ENCODE peak calls at places on chromosome 3, in ten cellular contexts. G is fibroblast of mammary gland; Q is thoracic aorta; U is endothelial cell; Y is NCI-H1092; V is GM12865; A is NCI-H345; E is GM12878; T is stimulated activated CD8-positive, alpha-beta memory T cell treated with anti-CD3 and anti-CD28 coated beads, Interleukin-4, amount 100 ng/mL, for 24 hours; S is hippocampal formation. Z is an unnamed sample.

GRCh38 chr3:150922611-150923010 is 17.4 kb upstream of the MINDY4B start:
- DNase-seq in V (no peak), Q (no peak), E (no peak), S (no peak), G (no peak), U (no peak), Y (no peak), T (no peak), A (no peak), Z (no peak)

GRCh38 chr3:31391150-31391549 is 141.6 kb upstream of the STT3B start:
- DNase-seq in T (no peak), V (peak; percentile 36), E (no peak), S (no peak), A (no peak), Y (no peak), U (no peak), Q (no peak), G (no peak), Z (peak; percentile 11)

GRCh38 chr3:178518660-178519396 is 17.4 kb upstream of the KCNMB2 start:
- DNase-seq in T (no peak), V (peak; percentile 94), Y (no peak), A (no peak), E (peak; percentile 95), Q (no peak), S (no peak), U (no peak), G (no peak), Z (peak; percentile 36)

GRCh38 chr3:99128740-99129505 is 227.4 kb upstream of the DCBLD2 start:
- DNase-seq in Y (no peak), U (no peak), S (no peak), A (no peak), Q (peak; percentile 11), T (no peak), G (peak; percentile 97), E (no peak), V (no peak), Z (no peak)

GRCh38 chr3:134978658-134979057 is 183.6 kb downstream of the EPHB1 start:
- DNase-seq in Q (no peak), U (no peak), S (no peak), Y (no peak), E (no peak), A (no peak), T (no peak), G (no peak), V (peak; percentile 5), Z (no peak)

GRCh38 chr3:140050977-140051957 is 116.3 kb downstream of the CLSTN2 start:
- DNase-seq in V (no peak), U (no peak), Y (peak; percentile 12), A (no peak), Q (no peak), S (peak; percentile 46), G (peak; percentile 2), E (no peak), T (no peak), Z (no peak)

GRCh38 chr3:59247402-59247841 is 197.6 kb upstream of the CFAP20DC start:
- DNase-seq in U (no peak), G (no peak), A (no peak), V (peak; percentile 53), Q (no peak), E (peak; percentile 39), Y (no peak), S (no peak), T (no peak), Z (no peak)

GRCh38 chr3:19399836-19400235 is 251.5 kb downstream of the KCNH8 start:
- DNase-seq in Q (no peak), T (no peak), U (no peak), S (no peak), A (no peak), V (no peak), Y (no peak), G (no peak), E (no peak), Z (no peak)

GRCh38 chr3:132789959-132790358 is 67.8 kb upstream of the NPHP3 start:
- DNase-seq in Y (no peak), T (no peak), Q (no peak), S (no peak), E (no peak), U (no peak), V (no peak), A (no peak), G (no peak), Z (no peak)

GRCh38 chr3:126983653-126984390 is 907 bp downstream of the PLXNA1 start:
- DNase-seq in Q (no peak), S (no peak), Y (peak; percentile 51), T (no peak), E (no peak), G (no peak), V (peak; percentile 30), U (peak; percentile 49), A (peak; percentile 25), Z (peak; percentile 50)

GRCh38 chr3:195570344-195570743 is 13.4 kb downstream of the APOD start:
- DNase-seq in Y (no peak), S (no peak), V (no peak), G (no peak), Q (no peak), A (no peak), U (no peak), E (no peak), T (no peak), Z (no peak)

GRCh38 chr3:137110392-137110996 is 152.7 kb downstream of the IL20RB start:
- DNase-seq in U (no peak), G (peak; percentile 35), E (no peak), Q (no peak), Y (no peak), S (no peak), A (peak; percentile 39), T (no peak), V (peak; percentile 54), Z (peak; percentile 46)